ENCODE peak calls at places on chromosome 22, in four cellular contexts. One of them, this sample, is unnamed.

GRCh38 chr22:45552580-45553332 is 50.1 kb downstream of the FBLN1 start:
- DNase-seq in midbrain: no peak
- DNase-seq in left ventricle myocardium inferior: peak; percentile 77
- DNase-seq in amygdala: no peak
- DNase-seq in this sample: no peak

GRCh38 chr22:41987276-41987675 is 11.3 kb upstream of the WBP2NL start:
- DNase-seq in midbrain: no peak
- DNase-seq in left ventricle myocardium inferior: no peak
- DNase-seq in amygdala: no peak
- DNase-seq in this sample: no peak

GRCh38 chr22:22944268-22944985 is 56.8 kb downstream of the IGLL5 start:
- DNase-seq in amygdala: no peak
- DNase-seq in midbrain: no peak
- DNase-seq in left ventricle myocardium inferior: no peak
- DNase-seq in this sample: peak; percentile 9

GRCh38 chr22:23147632-23148387 is 2.5 kb downstream of the RAB36 start:
- DNase-seq in left ventricle myocardium inferior: no peak
- DNase-seq in midbrain: no peak
- DNase-seq in amygdala: no peak
- DNase-seq in this sample: no peak

GRCh38 chr22:46162771-46163170 is 12.4 kb downstream of the PPARA start:
- DNase-seq in left ventricle myocardium inferior: no peak
- DNase-seq in midbrain: no peak
- DNase-seq in amygdala: no peak
- DNase-seq in this sample: no peak

GRCh38 chr22:19871023-19871844 is 16.6 kb upstream of the GNB1L start:
- DNase-seq in amygdala: no peak
- DNase-seq in left ventricle myocardium inferior: no peak
- DNase-seq in midbrain: no peak
- DNase-seq in this sample: no peak

GRCh38 chr22:23609983-23610781 is 21.9 kb downstream of the DRICH1 start:
- DNase-seq in left ventricle myocardium inferior: no peak
- DNase-seq in amygdala: no peak
- DNase-seq in midbrain: no peak
- DNase-seq in this sample: no peak

GRCh38 chr22:26485013-26485412 is 1.3 kb downstream of the SRRD start:
- DNase-seq in midbrain: no peak
- DNase-seq in left ventricle myocardium inferior: no peak
- DNase-seq in amygdala: no peak
- DNase-seq in this sample: no peak

GRCh38 chr22:32752868-32753520 is 48.5 kb upstream of the TIMP3 start:
- DNase-seq in left ventricle myocardium inferior: peak; percentile 25
- DNase-seq in amygdala: no peak
- DNase-seq in midbrain: no peak
- DNase-seq in this sample: no peak

GRCh38 chr22:49544286-49544685 is 283.4 kb downstream of the BRD1 start:
- DNase-seq in left ventricle myocardium inferior: no peak
- DNase-seq in amygdala: no peak
- DNase-seq in midbrain: no peak
- DNase-seq in this sample: no peak

GRCh38 chr22:19577422-19577966 is 53.3 kb upstream of the CLDN5 start:
- DNase-seq in left ventricle myocardium inferior: no peak
- DNase-seq in amygdala: no peak
- DNase-seq in midbrain: no peak
- DNase-seq in this sample: no peak

GRCh38 chr22:28497188-28497587 is 182.5 kb downstream of the TTC28 start:
- DNase-seq in left ventricle myocardium inferior: no peak
- DNase-seq in midbrain: no peak
- DNase-seq in amygdala: no peak
- DNase-seq in this sample: no peak

GRCh38 chr22:24181088-24181995 is at the start of gene SUSD2:
- DNase-seq in left ventricle myocardium inferior: peak; percentile 34
- DNase-seq in amygdala: no peak
- DNase-seq in midbrain: no peak
- DNase-seq in this sample: no peak

GRCh38 chr22:45583504-45583903 is 80.8 kb downstream of the FBLN1 start:
- DNase-seq in midbrain: no peak
- DNase-seq in amygdala: no peak
- DNase-seq in left ventricle myocardium inferior: no peak
- DNase-seq in this sample: no peak

This sample was measured in frontal cortex.